ENCODE peak calls at places on chromosomes 11 and 22, in ten cellular contexts. G is HCT116, F is suprapubic skin, L is IMR-90, Z is gastrocnemius medialis, U is testis, B is Peyer's patch, V is tibial nerve, A is upper lobe of left lung, N is breast epithelium. S is an unnamed sample. For H3K4me1, the result is how much of the 10 kb centered on the place peaks cover.

GRCh38 chr11:20156876-20157613 is 3.2 kb downstream of the DBX1 start:
- DNase-seq in G (no peak), F (no peak), L (no peak), Z (no peak), U (no peak), B (peak), V (no peak), A (no peak), N (no peak), S (no peak)

GRCh38 chr11:116641561-116642045 is 131.2 kb downstream of the BUD13 start:
- DNase-seq in G (peak), F (no peak), L (no peak), Z (peak), U (peak), B (no peak), V (no peak), A (peak), N (no peak), S (no peak)

GRCh38 chr11:125084761-125085231 is 21.7 kb downstream of the SLC37A2 start:
- DNase-seq in G (no peak), F (no peak), L (no peak), Z (no peak), U (no peak), B (no peak), V (no peak), A (no peak), N (no peak), S (no peak)

GRCh38 chr22:38228873-38229740 is 27.3 kb downstream of the MAFF start:
- DNase-seq in G (peak), F (peak), L (peak), Z (peak), U (peak), B (no peak), V (no peak), A (peak), N (peak), S (no peak)

GRCh38 chr11:108584973-108585372 is 8.6 kb downstream of the EXPH5 start:
- DNase-seq in G (no peak), F (no peak), L (no peak), Z (no peak), U (no peak), B (no peak), V (no peak), A (no peak), N (no peak), S (no peak)

GRCh38 chr11:98100689-98101088 is 920.1 kb upstream of the CNTN5 start:
- DNase-seq in G (no peak), F (no peak), L (no peak), Z (no peak), U (no peak), B (no peak), V (no peak), A (no peak), N (no peak), S (no peak)

GRCh38 chr11:120601566-120601965 is 90.0 kb downstream of the GRIK4 start:
- DNase-seq in G (no peak), F (no peak), L (peak), Z (no peak), U (no peak), B (no peak), V (no peak), A (no peak), N (no peak), S (no peak)

GRCh38 chr11:83249972-83250593 is 36.1 kb downstream of the CCDC90B start:
- DNase-seq in G (peak), F (no peak), L (peak), Z (no peak), U (peak), B (no peak), V (peak), A (no peak), N (no peak), S (no peak)

GRCh38 chr11:33767624-33768023 is 6.7 kb downstream of the FBXO3 start:
- DNase-seq in G (no peak), F (no peak), L (no peak), Z (no peak), U (no peak), B (no peak), V (no peak), A (no peak), N (no peak), S (no peak)

GRCh38 chr11:472816-473215 is 22.7 kb downstream of the PTDSS2 start:
- DNase-seq in G (no peak), F (no peak), L (no peak), Z (no peak), U (no peak), B (no peak), V (no peak), A (no peak), N (no peak), S (no peak)

GRCh38 chr11:72681226-72682153 is 7.3 kb upstream of the PDE2A start:
- DNase-seq in G (no peak), F (no peak), L (no peak), Z (no peak), U (no peak), B (no peak), V (no peak), A (peak), N (no peak), S (no peak)

GRCh38 chr11:116535954-116536353 is 236.8 kb downstream of the BUD13 start:
- DNase-seq in G (no peak), F (no peak), L (no peak), Z (no peak), U (no peak), B (no peak), V (no peak), A (no peak), N (no peak), S (peak)

GRCh38 chr22:43201486-43202219 is 14.7 kb upstream of the TTLL12 start:
- DNase-seq in G (no peak), F (no peak), L (no peak), Z (no peak), U (no peak), B (no peak), V (no peak), A (no peak), N (no peak), S (no peak)

GRCh38 chr11:1158681-1159525 is 1.1 kb downstream of the MUC5AC start:
- DNase-seq in G (no peak), F (peak), L (no peak), Z (peak), U (peak), B (peak), V (no peak), A (peak), N (no peak), S (no peak)

GRCh38 chr11:97751952-97752351 is 1268.8 kb upstream of the CNTN5 start:
- DNase-seq in G (no peak), F (no peak), L (no peak), Z (no peak), U (no peak), B (no peak), V (no peak), A (no peak), N (no peak), S (no peak)

GRCh38 chr11:76185931-76186401 is 20.3 kb downstream of the WNT11 start:
- DNase-seq in G (no peak), F (peak), L (no peak), Z (peak), U (peak), B (no peak), V (peak), A (peak), N (peak), S (no peak)

GRCh38 chr11:114441921-114442320 is 2.7 kb downstream of the REXO2 start:
- DNase-seq in G (no peak), F (no peak), L (no peak), Z (no peak), U (no peak), B (no peak), V (no peak), A (no peak), N (no peak), S (no peak)

GRCh38 chr22:19799322-19800190 is 39.0 kb downstream of the TBX1 start:
- DNase-seq in G (no peak), F (peak), L (peak), Z (peak), U (no peak), B (no peak), V (peak), A (no peak), N (peak), S (peak)

GRCh38 chr11:74459584-74459983 is 7.8 kb downstream of the KCNE3 start:
- DNase-seq in G (no peak), F (no peak), L (no peak), Z (no peak), U (no peak), B (no peak), V (no peak), A (no peak), N (no peak), S (no peak)

GRCh38 chr22:23035557-23036277 is 34.6 kb upstream of the GNAZ start:
- DNase-seq in G (no peak), F (no peak), L (no peak), Z (no peak), U (no peak), B (peak), V (no peak), A (no peak), N (no peak), S (no peak)

GRCh38 chr11:112724194-112724790 is 236.9 kb upstream of the NCAM1 start:
- DNase-seq in G (no peak), F (no peak), L (no peak), Z (no peak), U (no peak), B (no peak), V (no peak), A (no peak), N (no peak), S (no peak)

GRCh38 chr22:49825436-49825835 is 2.2 kb downstream of the BRD1 start:
- DNase-seq in G (no peak), F (no peak), L (peak), Z (no peak), U (no peak), B (no peak), V (no peak), A (no peak), N (no peak), S (no peak)

GRCh38 chr11:134541355-134541754 is 129.3 kb upstream of the B3GAT1 start:
- DNase-seq in G (no peak), F (no peak), L (no peak), Z (no peak), U (no peak), B (no peak), V (no peak), A (no peak), N (no peak), S (no peak)

GRCh38 chr11:119056397-119056999 is 507 bp downstream of the HYOU1 start:
- DNase-seq in G (no peak), F (peak), L (peak), Z (peak), U (peak), B (peak), V (no peak), A (peak), N (peak), S (peak)

GRCh38 chr11:94766656-94767291 is 1.4 kb upstream of the AMOTL1 start:
- DNase-seq in G (no peak), F (no peak), L (no peak), Z (no peak), U (no peak), B (no peak), V (no peak), A (no peak), N (no peak), S (peak)

GRCh38 chr11:87092159-87092558 is 54.4 kb downstream of the TMEM135 start:
- DNase-seq in G (no peak), F (no peak), L (no peak), Z (no peak), U (no peak), B (no peak), V (no peak), A (no peak), N (no peak), S (no peak)

GRCh38 chr22:50034126-50035081 is 21.8 kb upstream of the IL17REL start:
- DNase-seq in G (no peak), F (no peak), L (no peak), Z (no peak), U (no peak), B (no peak), V (no peak), A (no peak), N (no peak), S (peak)

GRCh38 chr11:124643605-124644425 is 21.2 kb downstream of the TBRG1 start:
- DNase-seq in G (no peak), F (no peak), L (peak), Z (no peak), U (no peak), B (no peak), V (no peak), A (no peak), N (no peak), S (no peak)

GRCh38 chr11:7872913-7873312 is 58.2 kb downstream of the OR10A6 start:
- DNase-seq in G (no peak), F (no peak), L (no peak), Z (no peak), U (no peak), B (no peak), V (no peak), A (no peak), N (no peak), S (no peak)

GRCh38 chr11:7869467-7869866 is 61.6 kb downstream of the OR10A6 start:
- DNase-seq in G (no peak), F (no peak), L (no peak), Z (no peak), U (no peak), B (no peak), V (no peak), A (no peak), N (no peak), S (no peak)

GRCh38 chr11:7874061-7874460 is 57.0 kb downstream of the OR10A6 start:
- DNase-seq in G (no peak), F (no peak), L (no peak), Z (no peak), U (no peak), B (no peak), V (no peak), A (no peak), N (no peak), S (no peak)

DNA sequence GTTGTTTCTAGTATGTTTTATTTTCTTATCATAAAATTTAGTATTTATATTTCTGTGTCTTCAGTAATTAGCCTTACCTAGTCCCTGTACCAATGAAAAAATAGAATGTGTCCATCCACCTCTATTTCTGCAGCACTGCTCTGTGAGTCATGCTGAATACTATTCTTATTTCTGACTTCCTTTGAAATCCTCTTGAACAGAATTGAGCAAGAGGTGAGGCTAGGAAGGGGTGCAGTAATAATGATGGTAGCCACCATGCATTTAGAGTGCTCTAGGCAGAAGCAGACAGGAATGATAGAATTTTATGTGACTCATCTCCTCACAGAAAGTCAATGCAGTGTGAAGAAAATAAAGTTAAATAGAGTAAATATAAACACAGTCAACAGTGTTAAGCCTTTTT is 60.0 kb downstream of the OR10A6 start:
- DNase-seq in G (no peak), F (no peak), L (peak), Z (no peak), U (no peak), B (no peak), V (no peak), A (no peak), N (no peak), S (no peak)
- TF ChIP-seq POLR2A in G (no peak), F (no peak), L (no peak), Z (no peak), U (no peak), B (no peak), V (no peak), A (no peak), N (no peak), S (no peak)

GRCh38 chr22:46096706-46097230 is 53.6 kb upstream of the PPARA start:
- DNase-seq in G (no peak), F (no peak), L (no peak), Z (no peak), U (no peak), B (no peak), V (no peak), A (no peak), N (no peak), S (no peak)

GRCh38 chr22:46100401-46101105 is 49.8 kb upstream of the PPARA start:
- DNase-seq in G (no peak), F (no peak), L (no peak), Z (no peak), U (no peak), B (no peak), V (no peak), A (no peak), N (no peak), S (no peak)

GRCh38 chr22:46099740-46100139 is 50.6 kb upstream of the PPARA start:
- DNase-seq in G (no peak), F (no peak), L (no peak), Z (no peak), U (no peak), B (no peak), V (no peak), A (no peak), N (no peak), S (no peak)

GRCh38 chr22:46097268-46097900 is 52.9 kb upstream of the PPARA start:
- DNase-seq in G (no peak), F (no peak), L (no peak), Z (no peak), U (no peak), B (no peak), V (no peak), A (no peak), N (no peak), S (no peak)

GRCh38 chr22:46098525-46099475 is 51.5 kb upstream of the PPARA start:
- DNase-seq in G (no peak), F (no peak), L (no peak), Z (no peak), U (no peak), B (no peak), V (no peak), A (no peak), N (no peak), S (no peak)
- H3K4me1 ChIP-seq in G (under half), F (half or more), L (under half), Z (half or more), U (half or more), B (under half), V (under half), A (half or more), N (half or more), S (half or more)

GRCh38 chr22:26800858-26801257 is 143.5 kb downstream of the MIAT start:
- DNase-seq in G (no peak), F (no peak), L (peak), Z (no peak), U (no peak), B (no peak), V (no peak), A (no peak), N (no peak), S (no peak)

GRCh38 chr22:26804315-26804714 is 146.9 kb downstream of the MIAT start:
- DNase-seq in G (no peak), F (no peak), L (no peak), Z (no peak), U (no peak), B (no peak), V (no peak), A (no peak), N (no peak), S (no peak)

GRCh38 chr22:26806445-26807170 is 149.2 kb downstream of the MIAT start:
- DNase-seq in G (no peak), F (no peak), L (no peak), Z (no peak), U (no peak), B (no peak), V (no peak), A (no peak), N (no peak), S (no peak)

GRCh38 chr22:26801449-26801848 is 144.1 kb downstream of the MIAT start:
- DNase-seq in G (no peak), F (no peak), L (no peak), Z (no peak), U (no peak), B (no peak), V (no peak), A (no peak), N (no peak), S (no peak)

GRCh38 chr22:26805131-26805530 is 147.7 kb downstream of the MIAT start:
- DNase-seq in G (no peak), F (no peak), L (peak), Z (no peak), U (no peak), B (no peak), V (no peak), A (no peak), N (no peak), S (no peak)
- TF ChIP-seq POLR2A in G (no peak), F (no peak), L (no peak), Z (no peak), U (no peak), B (no peak), V (no peak), A (no peak), N (no peak), S (no peak)

DNA sequence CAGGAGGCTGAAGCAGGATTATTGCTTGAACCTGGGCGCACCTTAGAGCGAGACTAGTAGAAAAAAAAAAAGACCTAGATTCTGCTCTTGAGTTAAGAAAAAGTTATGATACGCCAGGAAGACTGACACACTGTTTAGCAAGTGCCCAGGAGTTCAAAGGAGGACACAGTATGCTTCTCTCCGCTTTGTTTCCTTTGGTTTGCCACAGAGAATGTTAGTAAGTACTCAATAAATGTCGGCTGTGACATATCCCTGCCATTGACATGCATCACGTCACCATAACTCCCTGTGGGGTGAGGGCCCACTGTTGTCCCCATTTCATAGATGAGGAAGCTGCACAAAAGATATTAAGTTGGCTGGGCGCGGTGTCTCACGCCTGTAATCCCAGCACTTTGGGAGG is 7.1 kb downstream of the SPTBN2 start:
- DNase-seq in G (no peak), F (no peak), L (no peak), Z (no peak), U (no peak), B (no peak), V (no peak), A (no peak), N (no peak), S (no peak)
- H3K4me1 ChIP-seq in G (under half), F (under half), L (under half), Z (under half), U (under half), B (under half), V (under half), A (under half), N (under half), S (under half)

DNA sequence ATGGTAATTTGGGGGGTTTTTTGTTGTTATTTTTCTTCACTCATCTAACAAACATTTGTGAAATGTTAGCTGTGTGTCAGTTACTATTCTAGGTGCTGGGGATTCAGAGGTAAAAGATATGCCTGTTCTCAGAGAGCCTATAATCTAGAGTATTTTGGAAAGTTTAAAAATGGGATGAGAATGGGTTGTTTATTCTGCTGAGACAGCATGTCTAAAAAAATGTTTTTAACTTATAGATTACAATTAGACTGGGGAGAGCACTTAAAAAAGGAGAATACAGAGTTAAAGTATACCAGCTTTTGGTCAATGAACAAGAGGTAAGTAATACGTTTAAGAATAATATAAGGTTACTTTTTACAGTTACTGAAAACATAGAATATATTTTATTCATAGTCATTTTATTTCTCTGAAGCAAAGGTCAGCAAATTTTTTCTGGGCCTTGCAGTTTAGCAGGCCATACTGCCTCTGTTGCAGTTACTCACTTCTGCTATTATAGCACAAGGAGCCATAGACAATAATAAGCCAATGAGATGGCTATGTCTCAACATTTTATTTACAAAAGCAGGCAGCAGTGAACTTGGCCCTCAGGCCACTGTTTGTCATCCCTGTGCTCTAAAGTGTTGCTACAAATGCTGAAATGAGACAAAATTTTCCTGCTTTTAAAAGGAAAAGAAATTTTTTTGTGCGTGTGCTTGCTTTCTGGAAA is 60.0 kb downstream of the DKK3 start:
- DNase-seq in G (no peak), F (no peak), L (no peak), Z (no peak), U (no peak), B (no peak), V (no peak), A (no peak), N (no peak), S (no peak)
- TF ChIP-seq POLR2A in G (no peak), F (no peak), L (no peak), Z (no peak), U (no peak), B (no peak), V (no peak), A (no peak), N (no peak), S (no peak)

DNA sequence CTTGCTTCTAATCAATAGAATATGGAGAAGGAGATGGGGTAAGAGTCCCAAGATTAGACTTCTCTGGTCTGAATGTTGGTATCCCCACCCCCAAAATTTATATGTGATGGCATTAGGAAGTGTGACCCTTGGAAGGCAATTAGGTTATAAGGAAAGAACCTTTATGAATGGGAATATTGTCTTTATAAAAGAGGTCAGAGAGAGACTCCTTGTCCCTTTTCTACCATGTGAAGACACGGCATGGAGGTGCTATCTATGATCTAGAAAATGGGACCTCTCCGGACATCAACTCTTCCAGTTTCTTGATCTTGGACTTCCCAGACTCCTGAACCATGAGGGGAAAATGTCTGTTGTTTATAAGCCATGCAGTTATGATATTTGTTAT is 37.9 kb upstream of the FJX1 start:
- DNase-seq in G (no peak), F (no peak), L (no peak), Z (no peak), U (no peak), B (no peak), V (no peak), A (no peak), N (no peak), S (no peak)
- H3K4me1 ChIP-seq in G (under half), F (under half), L (under half), Z (under half), U (under half), B (under half), V (under half), A (under half), N (under half), S (under half)